ENCODE peak calls at places on chromosomes 13 and 19, in four cellular contexts. K, A, H and C are unnamed samples.
A peak's percentile ranks its signal among the peaks of the same experiment; 100 is the strongest.

GRCh38 chr13:18946738-18947137 is 234.9 kb downstream of the TUBA3C start:
- DNase-seq in K (no peak), A (no peak), H (no peak), C (no peak)

GRCh38 chr13:91464336-91464735 is 65.9 kb downstream of the GPC5 start:
- DNase-seq in A (no peak), K (no peak), H (no peak), C (no peak)

GRCh38 chr13:102286326-102286725 is 115.5 kb downstream of the FGF14 start:
- DNase-seq in A (no peak), K (no peak), H (no peak), C (no peak)

GRCh38 chr13:113158946-113159345 is 498 bp downstream of the PROZ start:
- DNase-seq in K (no peak), A (no peak), H (no peak), C (no peak)

GRCh38 chr13:27442797-27443196 is 7.6 kb downstream of the MTIF3 start:
- DNase-seq in A (no peak), K (no peak), H (no peak), C (no peak)

GRCh38 chr19:41376241-41376997 is at the start of gene TMEM91:
- DNase-seq in A (no peak), H (no peak), K (no peak), C (no peak)

GRCh38 chr13:79886601-79887000 is 405.6 kb downstream of the NDFIP2 start:
- DNase-seq in A (no peak), H (no peak), K (no peak), C (no peak)

GRCh38 chr13:106756446-106756845 is 188.5 kb upstream of the ARGLU1 start:
- DNase-seq in A (no peak), H (no peak), K (no peak), C (no peak)

GRCh38 chr13:30804474-30804873 is 69.1 kb downstream of the ALOX5AP start:
- DNase-seq in K (no peak), H (no peak), A (no peak), C (no peak)

GRCh38 chr13:98466634-98467236 is 110.2 kb downstream of the STK24 start:
- DNase-seq in K (no peak), H (no peak), A (peak; percentile 51), C (no peak)

GRCh38 chr13:111367340-111367739 is 46.9 kb downstream of the TEX29 start:
- DNase-seq in H (no peak), K (no peak), A (no peak), C (no peak)

GRCh38 chr13:30916991-30917390 is 10.9 kb downstream of the MEDAG start:
- DNase-seq in A (no peak), H (no peak), K (no peak), C (no peak)

GRCh38 chr19:33386361-33386858 is 12.9 kb downstream of the CEBPG start:
- DNase-seq in K (no peak), A (no peak), H (no peak), C (no peak)

GRCh38 chr13:69565334-69565733 is 542.3 kb upstream of the ATXN8OS start:
- DNase-seq in A (peak; percentile 7), K (no peak), H (no peak), C (peak; percentile 4)

GRCh38 chr13:90055121-90055520 is 1292.4 kb upstream of the MIR17HG start:
- DNase-seq in A (no peak), K (no peak), H (no peak), C (no peak)

GRCh38 chr19:7918615-7919421 is 1.3 kb upstream of the SNAPC2 start:
- DNase-seq in K (no peak), H (no peak), A (no peak), C (no peak)

GRCh38 chr13:31952641-31953380 is 78.8 kb upstream of the FRY start:
- DNase-seq in K (no peak), H (no peak), A (no peak), C (no peak)

GRCh38 chr13:113835461-113836274 is 28.2 kb downstream of the GAS6 start:
- DNase-seq in H (no peak), A (no peak), K (no peak), C (peak; percentile 54)

GRCh38 chr13:109743706-109744453 is 42.5 kb downstream of the IRS2 start:
- DNase-seq in A (no peak), K (no peak), H (peak; percentile 25), C (no peak)

GRCh38 chr13:51797664-51798488 is 6.1 kb downstream of the DHRS12 start:
- DNase-seq in A (peak; percentile 26), H (no peak), K (peak; percentile 47), C (peak; percentile 46)

GRCh38 chr19:41324921-41325639 is 15.1 kb downstream of the CCDC97 start:
- DNase-seq in H (peak; percentile 65), A (peak; percentile 87), K (no peak), C (no peak)

GRCh38 chr19:2461751-2462634 is 5.2 kb upstream of the LMNB2 start:
- DNase-seq in K (peak; percentile 90), H (no peak), A (peak; percentile 48), C (peak; percentile 87)

GRCh38 chr13:41296879-41297646 is 14.0 kb upstream of the NAA16 start:
- DNase-seq in A (no peak), K (no peak), H (no peak), C (no peak)

GRCh38 chr19:1387684-1388636 is 4.3 kb downstream of the NDUFS7 start:
- DNase-seq in K (no peak), A (no peak), H (no peak), C (no peak)

GRCh38 chr19:34128558-34129250 is 43.6 kb upstream of the LSM14A start:
- DNase-seq in H (no peak), A (no peak), K (no peak), C (no peak)

GRCh38 chr13:83666126-83666525 is 216.1 kb downstream of the SLITRK1 start:
- DNase-seq in H (no peak), A (no peak), K (no peak), C (no peak)

GRCh38 chr13:98664047-98664446 is 87.1 kb upstream of the STK24 start:
- DNase-seq in A (no peak), H (no peak), K (no peak), C (no peak)

GRCh38 chr13:73073050-73073449 is 14.2 kb downstream of the KLF5 start:
- DNase-seq in K (no peak), A (no peak), H (no peak), C (no peak)

GRCh38 chr13:54536112-54536511 is 1507.5 kb downstream of the OLFM4 start:
- DNase-seq in H (no peak), K (no peak), A (no peak), C (no peak)

GRCh38 chr13:63680704-63681103 is 2265.1 kb upstream of the PCDH20 start:
- DNase-seq in A (no peak), K (no peak), H (peak; percentile 1), C (no peak)

GRCh38 chr13:42847891-42848663 is 66.7 kb downstream of the FAM216B start:
- DNase-seq in A (no peak), H (no peak), K (no peak), C (no peak)

GRCh38 chr19:29485293-29485692 is 40.5 kb upstream of the VSTM2B start:
- DNase-seq in K (no peak), A (no peak), H (no peak), C (no peak)

GRCh38 chr13:42486711-42487198 is 87.2 kb upstream of the TNFSF11 start:
- DNase-seq in K (no peak), H (no peak), A (no peak), C (no peak)

GRCh38 chr19:33459220-33459619 is 62.4 kb downstream of the PEPD start:
- DNase-seq in A (no peak), H (no peak), K (no peak), C (no peak)

GRCh38 chr13:112740502-112741131 is 50.8 kb downstream of the ATP11A start:
- DNase-seq in A (peak; percentile 34), H (no peak), K (no peak), C (no peak)

GRCh38 chr13:105925496-105925895 is 610.0 kb downstream of the EFNB2 start:
- DNase-seq in H (no peak), K (no peak), A (no peak), C (no peak)

GRCh38 chr19:54248016-54248601 is 5.5 kb upstream of the LILRA6 start:
- DNase-seq in K (no peak), A (no peak), H (no peak), C (no peak)

GRCh38 chr19:42173695-42174094 is 41.4 kb upstream of the POU2F2 start:
- DNase-seq in A (no peak), H (no peak), K (no peak), C (no peak)

GRCh38 chr19:48970923-48971395 is 5.8 kb downstream of the FTL start:
- DNase-seq in H (no peak), A (peak; percentile 81), K (peak; percentile 70), C (peak; percentile 68)

GRCh38 chr19:3514930-3515329 is 8.8 kb downstream of the FZR1 start:
- DNase-seq in K (no peak), A (no peak), H (no peak), C (no peak)
- TF ChIP-seq TAF1 in K (no peak), A (no peak), H (no peak), C (no peak)

GRCh38 chr13:28550721-28551497 is 56.0 kb upstream of the FLT1 start:
- DNase-seq in K (no peak), H (no peak), A (no peak), C (no peak)

GRCh38 chr13:28548872-28549271 is 53.9 kb upstream of the FLT1 start:
- DNase-seq in H (no peak), K (no peak), A (no peak), C (no peak)

GRCh38 chr13:28553971-28554370 is 59.0 kb upstream of the FLT1 start:
- DNase-seq in K (no peak), H (no peak), A (no peak), C (no peak)

GRCh38 chr13:28551498-28551895 is 56.6 kb upstream of the FLT1 start:
- DNase-seq in A (no peak), K (no peak), H (no peak), C (no peak)

GRCh38 chr13:28552288-28552687 is 57.4 kb upstream of the FLT1 start:
- DNase-seq in A (no peak), K (no peak), H (no peak), C (no peak)
- TF ChIP-seq POLR2A in A (no peak), K (no peak), H (no peak), C (no peak)

GRCh38 chr13:26061947-26062346 is 10.1 kb upstream of the SHISA2 start:
- DNase-seq in K (no peak), A (no peak), H (no peak), C (no peak)
- TF ChIP-seq TAF1 in K (no peak), A (no peak), H (no peak), C (no peak)

GRCh38 chr19:18280247-18281081 is 958 bp downstream of the JUND start:
- DNase-seq in A (peak; percentile 85), K (peak; percentile 77), H (no peak), C (no peak)

GRCh38 chr19:18283338-18283737 is 1.9 kb upstream of the JUND start:
- DNase-seq in K (no peak), A (no peak), H (no peak), C (no peak)

GRCh38 chr19:18282788-18283141 is 1.3 kb upstream of the JUND start:
- DNase-seq in A (peak; percentile 39), K (no peak), H (no peak), C (no peak)

GRCh38 chr19:18281082-18282020 is at the start of gene JUND:
- DNase-seq in A (peak; percentile 96), K (peak; percentile 89), H (peak; percentile 90), C (peak; percentile 92)

GRCh38 chr19:18282021-18282787 is 782 bp upstream of the JUND start:
- DNase-seq in K (no peak), H (no peak), A (no peak), C (no peak)
- TF ChIP-seq POLR2A in K (peak; percentile 35), H (peak; percentile 54), A (peak; percentile 89), C (peak; percentile 85)